ENCODE peak calls at places on chromosome 18, in seven cellular contexts. One of them, this sample, is unnamed.

GRCh38 chr18:62529597-62529996 is 6.8 kb downstream of the ZCCHC2 start:
- DNase-seq in GM12892: no peak
- DNase-seq in A549: no peak
- DNase-seq in GM12891: no peak
- DNase-seq in right lobe of liver: no peak
- DNase-seq in IMR-90: no peak
- DNase-seq in testis: no peak
- DNase-seq in this sample: no peak

GRCh38 chr18:77395941-77396340 is 146.3 kb downstream of the GALR1 start:
- DNase-seq in GM12892: no peak
- DNase-seq in A549: no peak
- DNase-seq in GM12891: no peak
- DNase-seq in right lobe of liver: no peak
- DNase-seq in IMR-90: no peak
- DNase-seq in testis: peak
- DNase-seq in this sample: no peak

GRCh38 chr18:8696749-8697211 is 8.6 kb upstream of the MTCL1 start:
- DNase-seq in GM12892: peak
- DNase-seq in A549: peak
- DNase-seq in GM12891: peak
- DNase-seq in right lobe of liver: peak
- DNase-seq in IMR-90: peak
- DNase-seq in testis: peak
- DNase-seq in this sample: peak

GRCh38 chr18:32911660-32912284 is 138.9 kb upstream of the KLHL14 start:
- DNase-seq in GM12892: no peak
- DNase-seq in A549: no peak
- DNase-seq in GM12891: no peak
- DNase-seq in right lobe of liver: no peak
- DNase-seq in IMR-90: peak
- DNase-seq in testis: no peak
- DNase-seq in this sample: no peak

GRCh38 chr18:23969664-23970063 is 44.9 kb upstream of the TTC39C start:
- DNase-seq in GM12892: no peak
- DNase-seq in A549: no peak
- DNase-seq in GM12891: no peak
- DNase-seq in right lobe of liver: no peak
- DNase-seq in IMR-90: no peak
- DNase-seq in testis: no peak
- DNase-seq in this sample: no peak

GRCh38 chr18:69044215-69044614 is 246.3 kb downstream of the CCDC102B start:
- DNase-seq in GM12892: no peak
- DNase-seq in A549: no peak
- DNase-seq in GM12891: no peak
- DNase-seq in right lobe of liver: no peak
- DNase-seq in IMR-90: no peak
- DNase-seq in testis: no peak
- DNase-seq in this sample: no peak

GRCh38 chr18:37922162-37922561 is 356.6 kb upstream of the CELF4 start:
- DNase-seq in GM12892: no peak
- DNase-seq in A549: no peak
- DNase-seq in GM12891: no peak
- DNase-seq in right lobe of liver: no peak
- DNase-seq in IMR-90: no peak
- DNase-seq in testis: no peak
- DNase-seq in this sample: no peak

GRCh38 chr18:72086421-72086820 is 457.7 kb downstream of the CBLN2 start:
- DNase-seq in GM12892: no peak
- DNase-seq in A549: peak
- DNase-seq in GM12891: no peak
- DNase-seq in right lobe of liver: no peak
- DNase-seq in IMR-90: no peak
- DNase-seq in testis: no peak
- DNase-seq in this sample: no peak

GRCh38 chr18:13984080-13984479 is 68.7 kb upstream of the MC2R start:
- DNase-seq in GM12892: no peak
- DNase-seq in A549: no peak
- DNase-seq in GM12891: no peak
- DNase-seq in right lobe of liver: no peak
- DNase-seq in IMR-90: no peak
- DNase-seq in testis: no peak
- DNase-seq in this sample: no peak

GRCh38 chr18:27839141-27839540 is 337.8 kb downstream of the CDH2 start:
- DNase-seq in GM12892: no peak
- DNase-seq in A549: peak
- DNase-seq in GM12891: no peak
- DNase-seq in right lobe of liver: no peak
- DNase-seq in IMR-90: peak
- DNase-seq in testis: no peak
- DNase-seq in this sample: no peak

GRCh38 chr18:6521804-6522418 is 107.2 kb upstream of the L3MBTL4 start:
- DNase-seq in GM12892: peak
- DNase-seq in A549: peak
- DNase-seq in GM12891: no peak
- DNase-seq in right lobe of liver: peak
- DNase-seq in IMR-90: peak
- DNase-seq in testis: peak
- DNase-seq in this sample: no peak

GRCh38 chr18:77147418-77147852 is 14.9 kb upstream of the MBP start:
- DNase-seq in GM12892: no peak
- DNase-seq in A549: no peak
- DNase-seq in GM12891: no peak
- DNase-seq in right lobe of liver: no peak
- DNase-seq in IMR-90: peak
- DNase-seq in testis: no peak
- DNase-seq in this sample: no peak

GRCh38 chr18:623760-624620 is 27.2 kb downstream of the CLUL1 start:
- DNase-seq in GM12892: peak
- DNase-seq in A549: peak
- DNase-seq in GM12891: no peak
- DNase-seq in right lobe of liver: peak
- DNase-seq in IMR-90: peak
- DNase-seq in testis: peak
- DNase-seq in this sample: no peak

GRCh38 chr18:63848159-63848558 is 39.3 kb upstream of the SERPINB2 start:
- DNase-seq in GM12892: no peak
- DNase-seq in A549: peak
- DNase-seq in GM12891: no peak
- DNase-seq in right lobe of liver: no peak
- DNase-seq in IMR-90: peak
- DNase-seq in testis: no peak
- DNase-seq in this sample: no peak

GRCh38 chr18:44824884-44825283 is 144.2 kb downstream of the SETBP1 start:
- DNase-seq in GM12892: no peak
- DNase-seq in A549: no peak
- DNase-seq in GM12891: no peak
- DNase-seq in right lobe of liver: no peak
- DNase-seq in IMR-90: no peak
- DNase-seq in testis: no peak
- DNase-seq in this sample: no peak

GRCh38 chr18:23191952-23192662 is 56.8 kb downstream of the CABLES1 start:
- DNase-seq in GM12892: no peak
- DNase-seq in A549: no peak
- DNase-seq in GM12891: no peak
- DNase-seq in right lobe of liver: peak
- DNase-seq in IMR-90: peak
- DNase-seq in testis: peak
- DNase-seq in this sample: no peak

GRCh38 chr18:59663096-59663495 is 34.1 kb downstream of the CCBE1 start:
- DNase-seq in GM12892: no peak
- DNase-seq in A549: no peak
- DNase-seq in GM12891: no peak
- DNase-seq in right lobe of liver: no peak
- DNase-seq in IMR-90: no peak
- DNase-seq in testis: no peak
- DNase-seq in this sample: no peak

GRCh38 chr18:62954341-62954740 is 239.0 kb downstream of the PHLPP1 start:
- DNase-seq in GM12892: no peak
- DNase-seq in A549: no peak
- DNase-seq in GM12891: no peak
- DNase-seq in right lobe of liver: no peak
- DNase-seq in IMR-90: peak
- DNase-seq in testis: no peak
- DNase-seq in this sample: no peak

GRCh38 chr18:23970161-23971153 is 44.1 kb upstream of the TTC39C start:
- DNase-seq in GM12892: no peak
- DNase-seq in A549: no peak
- DNase-seq in GM12891: no peak
- DNase-seq in right lobe of liver: no peak
- DNase-seq in IMR-90: no peak
- DNase-seq in testis: no peak
- DNase-seq in this sample: no peak

GRCh38 chr18:47809420-47809819 is 121.0 kb downstream of the SMAD2 start:
- DNase-seq in GM12892: no peak
- DNase-seq in A549: no peak
- DNase-seq in GM12891: no peak
- DNase-seq in right lobe of liver: no peak
- DNase-seq in IMR-90: no peak
- DNase-seq in testis: no peak
- DNase-seq in this sample: no peak

GRCh38 chr18:49664086-49664890 is 102.4 kb downstream of the LIPG start:
- DNase-seq in GM12892: no peak
- DNase-seq in A549: no peak
- DNase-seq in GM12891: no peak
- DNase-seq in right lobe of liver: no peak
- DNase-seq in IMR-90: no peak
- DNase-seq in testis: peak
- DNase-seq in this sample: no peak
- TF ChIP-seq POLR2A in GM12892: no peak
- TF ChIP-seq POLR2A in A549: no peak
- TF ChIP-seq POLR2A in GM12891: no peak
- TF ChIP-seq POLR2A in right lobe of liver: no peak
- TF ChIP-seq POLR2A in IMR-90: no peak
- TF ChIP-seq POLR2A in testis: no peak
- TF ChIP-seq POLR2A in this sample: no peak

GRCh38 chr18:70289351-70290330 is 796 bp downstream of the SOCS6 start:
- DNase-seq in GM12892: peak
- DNase-seq in A549: no peak
- DNase-seq in GM12891: peak
- DNase-seq in right lobe of liver: peak
- DNase-seq in IMR-90: peak
- DNase-seq in testis: peak
- DNase-seq in this sample: no peak
- TF ChIP-seq POLR2A in GM12892: no peak
- TF ChIP-seq POLR2A in A549: no peak
- TF ChIP-seq POLR2A in GM12891: no peak
- TF ChIP-seq POLR2A in right lobe of liver: peak
- TF ChIP-seq POLR2A in IMR-90: no peak
- TF ChIP-seq POLR2A in testis: no peak
- TF ChIP-seq POLR2A in this sample: no peak

GRCh38 chr18:2905802-2906521 is 59.2 kb downstream of the EMILIN2 start:
- DNase-seq in GM12892: peak
- DNase-seq in A549: peak
- DNase-seq in GM12891: peak
- DNase-seq in right lobe of liver: peak
- DNase-seq in IMR-90: no peak
- DNase-seq in testis: peak
- DNase-seq in this sample: no peak
- TF ChIP-seq POLR2A in GM12892: peak
- TF ChIP-seq POLR2A in A549: peak
- TF ChIP-seq POLR2A in GM12891: peak
- TF ChIP-seq POLR2A in right lobe of liver: peak
- TF ChIP-seq POLR2A in IMR-90: no peak
- TF ChIP-seq POLR2A in testis: no peak
- TF ChIP-seq POLR2A in this sample: no peak

GRCh38 chr18:78978336-78979057 is 1.1 kb upstream of the SALL3 start:
- DNase-seq in GM12892: no peak
- DNase-seq in A549: no peak
- DNase-seq in GM12891: no peak
- DNase-seq in right lobe of liver: no peak
- DNase-seq in IMR-90: no peak
- DNase-seq in testis: no peak
- DNase-seq in this sample: peak

GRCh38 chr18:78977627-78978271 is 1.9 kb upstream of the SALL3 start:
- DNase-seq in GM12892: no peak
- DNase-seq in A549: no peak
- DNase-seq in GM12891: no peak
- DNase-seq in right lobe of liver: no peak
- DNase-seq in IMR-90: no peak
- DNase-seq in testis: no peak
- DNase-seq in this sample: peak

GRCh38 chr18:78980279-78980771 is 707 bp downstream of the SALL3 start:
- DNase-seq in GM12892: no peak
- DNase-seq in A549: no peak
- DNase-seq in GM12891: no peak
- DNase-seq in right lobe of liver: no peak
- DNase-seq in IMR-90: no peak
- DNase-seq in testis: no peak
- DNase-seq in this sample: no peak

GRCh38 chr18:78979682-78980278 is at the start of gene SALL3:
- DNase-seq in GM12892: no peak
- DNase-seq in A549: no peak
- DNase-seq in GM12891: no peak
- DNase-seq in right lobe of liver: no peak
- DNase-seq in IMR-90: no peak
- DNase-seq in testis: peak
- DNase-seq in this sample: no peak

GRCh38 chr18:78979058-78979680 is 449 bp upstream of the SALL3 start:
- DNase-seq in GM12892: no peak
- DNase-seq in A549: no peak
- DNase-seq in GM12891: no peak
- DNase-seq in right lobe of liver: no peak
- DNase-seq in IMR-90: no peak
- DNase-seq in testis: no peak
- DNase-seq in this sample: peak
- TF ChIP-seq POLR2A in GM12892: no peak
- TF ChIP-seq POLR2A in A549: no peak
- TF ChIP-seq POLR2A in GM12891: no peak
- TF ChIP-seq POLR2A in right lobe of liver: no peak
- TF ChIP-seq POLR2A in IMR-90: no peak
- TF ChIP-seq POLR2A in testis: no peak
- TF ChIP-seq POLR2A in this sample: peak

GRCh38 chr18:79507546-79508480 is 112.1 kb downstream of the NFATC1 start:
- DNase-seq in GM12892: no peak
- DNase-seq in A549: no peak
- DNase-seq in GM12891: no peak
- DNase-seq in right lobe of liver: peak
- DNase-seq in IMR-90: peak
- DNase-seq in testis: peak
- DNase-seq in this sample: no peak

GRCh38 chr18:79510731-79511141 is 115.0 kb downstream of the NFATC1 start:
- DNase-seq in GM12892: no peak
- DNase-seq in A549: no peak
- DNase-seq in GM12891: no peak
- DNase-seq in right lobe of liver: no peak
- DNase-seq in IMR-90: no peak
- DNase-seq in testis: no peak
- DNase-seq in this sample: no peak

GRCh38 chr18:79508565-79509535 is 113.1 kb downstream of the NFATC1 start:
- DNase-seq in GM12892: no peak
- DNase-seq in A549: no peak
- DNase-seq in GM12891: no peak
- DNase-seq in right lobe of liver: peak
- DNase-seq in IMR-90: no peak
- DNase-seq in testis: no peak
- DNase-seq in this sample: no peak

GRCh38 chr18:79510046-79510685 is 114.4 kb downstream of the NFATC1 start:
- DNase-seq in GM12892: no peak
- DNase-seq in A549: no peak
- DNase-seq in GM12891: no peak
- DNase-seq in right lobe of liver: no peak
- DNase-seq in IMR-90: no peak
- DNase-seq in testis: no peak
- DNase-seq in this sample: no peak

GRCh38 chr18:79509536-79509930 is 113.8 kb downstream of the NFATC1 start:
- DNase-seq in GM12892: no peak
- DNase-seq in A549: no peak
- DNase-seq in GM12891: no peak
- DNase-seq in right lobe of liver: no peak
- DNase-seq in IMR-90: no peak
- DNase-seq in testis: no peak
- DNase-seq in this sample: no peak
- TF ChIP-seq POLR2A in GM12892: no peak
- TF ChIP-seq POLR2A in A549: no peak
- TF ChIP-seq POLR2A in GM12891: no peak
- TF ChIP-seq POLR2A in right lobe of liver: no peak
- TF ChIP-seq POLR2A in IMR-90: no peak
- TF ChIP-seq POLR2A in testis: no peak
- TF ChIP-seq POLR2A in this sample: no peak

This sample was measured in vagina.